ENCODE peak calls at places on chromosome 12, in seven cellular contexts. E, P, K, N, M, B and O are unnamed samples. For H3K4me1, the result is how much of the 10 kb centered on the place peaks cover.

GRCh38 chr12:6231359-6232268 is 31.4 kb downstream of the CD9 start:
- DNase-seq in E (no peak), P (no peak), K (no peak), N (no peak), M (no peak), B (no peak), O (no peak)

GRCh38 chr12:56208014-56208413 is 13.7 kb downstream of the RNF41 start:
- DNase-seq in E (no peak), P (no peak), K (no peak), N (no peak), M (no peak), B (no peak), O (no peak)

GRCh38 chr12:23585782-23586163 is 363.7 kb downstream of the SOX5 start:
- DNase-seq in E (no peak), P (no peak), K (no peak), N (no peak), M (no peak), B (no peak), O (no peak)

GRCh38 chr12:108914031-108914630 is 34.2 kb downstream of the DAO start:
- DNase-seq in E (no peak), P (no peak), K (no peak), N (no peak), M (no peak), B (no peak), O (no peak)

GRCh38 chr12:49296836-49297694 is 2.1 kb downstream of the PRPH start:
- DNase-seq in E (peak), P (no peak), K (peak), N (peak), M (peak), B (peak), O (no peak)

GRCh38 chr12:124496584-124496983 is 70.8 kb downstream of the NCOR2 start:
- DNase-seq in E (no peak), P (no peak), K (no peak), N (no peak), M (peak), B (no peak), O (no peak)

GRCh38 chr12:93245543-93245942 is 132.2 kb upstream of the NUDT4 start:
- DNase-seq in E (no peak), P (no peak), K (no peak), N (peak), M (no peak), B (no peak), O (no peak)

GRCh38 chr12:84911331-84912190 is 1.0 kb downstream of the SLC6A15 start:
- DNase-seq in E (no peak), P (peak), K (no peak), N (peak), M (peak), B (no peak), O (no peak)

GRCh38 chr12:62832027-62832426 is 102.9 kb downstream of the PPM1H start:
- DNase-seq in E (no peak), P (no peak), K (no peak), N (no peak), M (no peak), B (no peak), O (no peak)

GRCh38 chr12:19675361-19675760 is 236.1 kb downstream of the AEBP2 start:
- DNase-seq in E (no peak), P (no peak), K (no peak), N (no peak), M (no peak), B (no peak), O (no peak)

GRCh38 chr12:93115646-93116045 is 186.6 kb upstream of the EEA1 start:
- DNase-seq in E (no peak), P (no peak), K (no peak), N (peak), M (no peak), B (no peak), O (no peak)

GRCh38 chr12:119704065-119704747 is 36.3 kb downstream of the PRKAB1 start:
- DNase-seq in E (no peak), P (no peak), K (no peak), N (no peak), M (no peak), B (no peak), O (no peak)

GRCh38 chr12:27682534-27682933 is 13.7 kb upstream of the REP15 start:
- DNase-seq in E (no peak), P (no peak), K (no peak), N (no peak), M (no peak), B (no peak), O (no peak)
- TF ChIP-seq POLR2AphosphoS5 in E (no peak), P (no peak), K (no peak), N (no peak), M (no peak), B (no peak), O (no peak)

GRCh38 chr12:131905640-131906091 is 11.2 kb downstream of the ULK1 start:
- DNase-seq in E (no peak), P (no peak), K (no peak), N (no peak), M (no peak), B (no peak), O (no peak)
- H3K4me1 ChIP-seq in E (under half), P (under half), K (under half), N (under half), M (under half), B (under half), O (half or more)

GRCh38 chr12:15956010-15956409 is 44.9 kb downstream of the DERA start:
- DNase-seq in E (no peak), P (no peak), K (no peak), N (no peak), M (no peak), B (no peak), O (no peak)

GRCh38 chr12:15956413-15957185 is 45.5 kb downstream of the DERA start:
- DNase-seq in E (no peak), P (no peak), K (no peak), N (no peak), M (no peak), B (no peak), O (no peak)
- TF ChIP-seq EP300 in E (no peak), P (no peak), K (no peak), N (no peak), M (no peak), B (no peak), O (no peak)

GRCh38 chr12:9647825-9648700 is 21.4 kb upstream of the CLEC2D start:
- DNase-seq in E (peak), P (peak), K (peak), N (peak), M (peak), B (peak), O (peak)
- TF ChIP-seq POLR2AphosphoS5 in E (peak), P (no peak), K (peak), N (peak), M (peak), B (peak), O (peak)

DNA sequence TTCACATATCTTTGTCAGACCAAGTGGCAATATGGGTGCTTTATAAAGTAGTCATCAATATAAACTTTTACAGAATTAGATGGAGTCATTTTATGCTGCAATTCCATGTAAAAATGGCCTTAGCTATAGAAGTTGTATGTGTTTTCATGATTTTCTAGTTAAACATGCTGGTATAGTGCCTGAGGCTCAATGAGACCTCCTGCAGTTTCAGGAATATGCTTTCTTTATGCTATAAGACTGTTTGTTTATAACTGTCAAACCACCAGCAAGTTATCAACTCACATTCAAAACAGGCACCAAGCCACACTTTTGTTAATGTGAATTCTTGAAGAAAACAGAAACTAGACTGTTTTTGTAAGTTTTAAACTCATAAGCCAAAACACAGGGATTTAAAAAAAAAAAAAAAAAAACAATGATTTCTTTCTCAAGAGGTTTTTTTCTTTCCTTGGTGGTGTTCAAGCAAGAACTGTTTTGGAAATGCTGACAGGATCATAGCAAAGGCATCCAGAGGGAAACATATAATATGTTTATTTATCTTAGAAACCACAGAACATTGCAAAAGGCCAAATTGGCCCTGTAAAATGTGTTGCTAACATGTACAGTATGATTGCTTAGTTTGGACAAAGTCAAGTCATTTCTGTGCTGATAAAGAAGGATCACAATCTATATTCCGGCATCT is 28.8 kb upstream of the LUM start:
- DNase-seq in E (no peak), P (no peak), K (no peak), N (no peak), M (no peak), B (no peak), O (no peak)
- H3K4me1 ChIP-seq in E (half or more), P (under half), K (under half), N (under half), M (under half), B (under half), O (under half)

GRCh38 chr12:14771651-14772137 is 31.6 kb downstream of the WBP11 start:
- DNase-seq in E (no peak), P (no peak), K (no peak), N (no peak), M (peak), B (no peak), O (no peak)

GRCh38 chr12:14769462-14769836 is 33.8 kb downstream of the WBP11 start:
- DNase-seq in E (peak), P (no peak), K (peak), N (peak), M (peak), B (peak), O (no peak)

GRCh38 chr12:14768823-14769405 is 34.4 kb downstream of the WBP11 start:
- DNase-seq in E (peak), P (no peak), K (peak), N (peak), M (no peak), B (no peak), O (no peak)

GRCh38 chr12:14769837-14770494 is 33.3 kb downstream of the WBP11 start:
- DNase-seq in E (peak), P (peak), K (peak), N (peak), M (peak), B (peak), O (peak)

GRCh38 chr12:14770495-14771313 is 32.6 kb downstream of the WBP11 start:
- DNase-seq in E (peak), P (peak), K (peak), N (peak), M (peak), B (peak), O (peak)
- TF ChIP-seq EP300 in E (peak), P (no peak), K (no peak), N (peak), M (peak), B (peak), O (no peak)

DNA sequence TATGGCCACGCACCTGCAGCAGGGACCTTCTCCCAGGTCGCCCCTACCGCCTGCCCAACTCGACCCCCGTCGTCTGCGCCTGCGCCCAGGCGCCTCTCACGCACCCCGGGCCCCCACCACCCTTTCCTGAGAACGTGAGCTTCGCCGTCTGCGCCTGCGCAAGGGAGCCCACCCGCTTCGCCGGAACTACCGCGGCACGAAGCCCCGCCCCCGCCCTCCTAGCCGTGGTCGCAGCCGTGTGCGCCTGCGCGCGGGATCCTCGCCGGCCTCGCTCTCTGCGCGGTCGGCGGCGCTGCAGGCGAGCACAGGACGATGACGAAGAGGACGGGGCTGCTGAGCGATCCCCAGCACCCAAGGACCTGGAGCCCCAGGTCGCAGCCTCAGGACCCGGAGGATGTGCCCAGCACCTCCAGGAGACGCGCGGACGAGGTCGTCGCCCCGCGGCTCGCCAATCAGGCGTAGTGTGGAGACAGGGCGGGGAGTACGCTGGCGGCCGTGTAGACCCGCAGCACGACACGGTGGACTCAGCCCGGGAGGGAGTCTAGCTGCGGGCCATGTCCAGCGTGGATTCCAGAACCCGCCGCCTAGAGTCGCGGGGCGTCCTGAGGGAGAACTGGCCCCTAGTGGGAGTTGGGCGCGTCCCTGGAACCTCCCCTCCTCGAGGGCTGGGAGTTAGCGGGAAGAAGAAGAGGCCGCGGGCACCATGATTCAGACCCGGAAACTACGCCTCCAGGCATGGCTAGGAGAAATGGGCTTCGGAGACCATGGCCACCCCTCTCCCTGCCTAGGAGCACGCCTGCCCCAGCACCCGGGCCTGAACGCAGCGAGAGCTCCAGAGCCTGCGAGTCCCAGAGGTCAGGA is 1120.8 kb upstream of the TMEM132C start:
- DNase-seq in E (peak), P (peak), K (peak), N (peak), M (peak), B (no peak), O (peak)
- TF ChIP-seq POLR2AphosphoS5 in E (peak), P (no peak), K (no peak), N (peak), M (no peak), B (no peak), O (peak)

DNA sequence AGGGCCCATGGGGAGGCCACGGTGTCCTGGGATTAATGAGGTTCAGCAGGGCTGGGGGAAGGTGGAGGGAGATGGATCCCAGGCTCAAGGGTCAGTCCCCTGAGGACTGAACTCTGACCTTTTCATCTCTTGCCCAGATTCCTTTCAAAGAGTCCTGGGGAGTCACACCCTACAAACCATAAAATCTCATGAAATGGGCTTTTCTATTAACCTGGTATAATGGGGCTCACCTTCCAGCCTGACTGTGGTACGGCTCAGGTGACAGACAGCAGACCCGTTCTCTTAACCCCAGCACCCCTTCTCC is 268.2 kb downstream of the ADGRD1 start:
- DNase-seq in E (no peak), P (no peak), K (no peak), N (no peak), M (no peak), B (no peak), O (no peak)
- H3K4me1 ChIP-seq in E (under half), P (under half), K (under half), N (under half), M (under half), B (under half), O (under half)